ENCODE peak calls at places on chromosomes 11 and 22, in four cellular contexts. Z, S, J and A are unnamed samples.

GRCh38 chr22:48262596-48263430 is 1500.4 kb downstream of the TBC1D22A start:
- DNase-seq in J (no peak), S (no peak), Z (no peak), A (peak)

GRCh38 chr11:67024410-67024809 is 1.5 kb downstream of the SYT12 start:
- DNase-seq in J (no peak), S (peak), Z (no peak), A (no peak)

GRCh38 chr11:3189193-3189843 is 24.2 kb upstream of the OSBPL5 start:
- DNase-seq in J (peak), Z (no peak), S (no peak), A (no peak)

GRCh38 chr11:77019976-77020591 is 14.1 kb upstream of the B3GNT6 start:
- DNase-seq in J (no peak), Z (no peak), S (no peak), A (no peak)

GRCh38 chr11:17314904-17315426 is 36.6 kb upstream of the NCR3LG1 start:
- DNase-seq in Z (no peak), S (no peak), J (no peak), A (no peak)

GRCh38 chr11:36213050-36213840 is 76.0 kb downstream of the COMMD9 start:
- DNase-seq in S (no peak), Z (no peak), J (no peak), A (peak)

GRCh38 chr11:10387209-10388083 is 67.6 kb upstream of the AMPD3 start:
- DNase-seq in S (no peak), J (no peak), Z (no peak), A (no peak)

GRCh38 chr11:61834278-61835004 is 6.3 kb downstream of the FADS2 start:
- DNase-seq in Z (peak), J (peak), S (peak), A (no peak)

GRCh38 chr22:36180038-36180880 is 19.7 kb upstream of the APOL3 start:
- DNase-seq in Z (peak), J (peak), S (peak), A (peak)

GRCh38 chr11:88421530-88421929 is 84.0 kb upstream of the CTSC start:
- DNase-seq in S (peak), J (peak), Z (no peak), A (no peak)

GRCh38 chr11:59659981-59660380 is 8.9 kb downstream of the PATL1 start:
- DNase-seq in J (no peak), Z (no peak), S (no peak), A (no peak)

GRCh38 chr11:83292709-83293435 is 6.7 kb upstream of the CCDC90B start:
- DNase-seq in S (peak), Z (peak), J (no peak), A (no peak)

GRCh38 chr22:43185860-43186261 is 1.1 kb downstream of the TTLL12 start:
- DNase-seq in Z (no peak), S (no peak), J (peak), A (no peak)

GRCh38 chr11:26134481-26135355 is 197.2 kb upstream of the ANO3 start:
- DNase-seq in Z (peak), J (no peak), S (no peak), A (no peak)

GRCh38 chr11:121246021-121246768 is 46.4 kb upstream of the SC5D start:
- DNase-seq in S (no peak), J (no peak), Z (no peak), A (no peak)